ENCODE peak calls at places on chromosomes 11 and 22, in six cellular contexts. One of them, this sample, is unnamed.

GRCh38 chr11:2807276-2807681 is 78.3 kb downstream of the CDKN1C start:
- DNase-seq in GM12865: no peak
- DNase-seq in prostate gland: peak
- DNase-seq in progenitor cell of endocrine pancreas: peak
- DNase-seq in fibroblast of villous mesenchyme: no peak
- DNase-seq in SK-N-SH: peak
- DNase-seq in this sample: no peak

GRCh38 chr11:113629562-113629961 is 76.5 kb downstream of the TMPRSS5 start:
- DNase-seq in GM12865: no peak
- DNase-seq in prostate gland: no peak
- DNase-seq in progenitor cell of endocrine pancreas: no peak
- DNase-seq in fibroblast of villous mesenchyme: no peak
- DNase-seq in SK-N-SH: no peak
- DNase-seq in this sample: no peak

GRCh38 chr22:28175730-28176492 is 256.9 kb upstream of the PITPNB start:
- DNase-seq in GM12865: no peak
- DNase-seq in prostate gland: no peak
- DNase-seq in progenitor cell of endocrine pancreas: no peak
- DNase-seq in fibroblast of villous mesenchyme: no peak
- DNase-seq in SK-N-SH: no peak
- DNase-seq in this sample: no peak

GRCh38 chr11:106321601-106322000 is 244.1 kb downstream of the AASDHPPT start:
- DNase-seq in GM12865: no peak
- DNase-seq in prostate gland: no peak
- DNase-seq in progenitor cell of endocrine pancreas: no peak
- DNase-seq in fibroblast of villous mesenchyme: no peak
- DNase-seq in SK-N-SH: no peak
- DNase-seq in this sample: no peak

GRCh38 chr11:70456921-70457532 is 58.7 kb downstream of the CTTN start:
- DNase-seq in GM12865: peak
- DNase-seq in prostate gland: no peak
- DNase-seq in progenitor cell of endocrine pancreas: no peak
- DNase-seq in fibroblast of villous mesenchyme: peak
- DNase-seq in SK-N-SH: no peak
- DNase-seq in this sample: peak

GRCh38 chr11:108797578-108798100 is 132.8 kb downstream of the DDX10 start:
- DNase-seq in GM12865: no peak
- DNase-seq in prostate gland: no peak
- DNase-seq in progenitor cell of endocrine pancreas: no peak
- DNase-seq in fibroblast of villous mesenchyme: no peak
- DNase-seq in SK-N-SH: no peak
- DNase-seq in this sample: no peak

GRCh38 chr11:829116-829945 is 1.6 kb downstream of the CRACR2B start:
- DNase-seq in GM12865: no peak
- DNase-seq in prostate gland: no peak
- DNase-seq in progenitor cell of endocrine pancreas: no peak
- DNase-seq in fibroblast of villous mesenchyme: no peak
- DNase-seq in SK-N-SH: no peak
- DNase-seq in this sample: no peak

GRCh38 chr22:27603823-27604190 is 197.7 kb downstream of the MN1 start:
- DNase-seq in GM12865: no peak
- DNase-seq in prostate gland: no peak
- DNase-seq in progenitor cell of endocrine pancreas: no peak
- DNase-seq in fibroblast of villous mesenchyme: no peak
- DNase-seq in SK-N-SH: peak
- DNase-seq in this sample: no peak

GRCh38 chr11:58465690-58466089 is 23.7 kb upstream of the OR5B12 start:
- DNase-seq in GM12865: no peak
- DNase-seq in prostate gland: no peak
- DNase-seq in progenitor cell of endocrine pancreas: no peak
- DNase-seq in fibroblast of villous mesenchyme: no peak
- DNase-seq in SK-N-SH: no peak
- DNase-seq in this sample: no peak

GRCh38 chr11:65915101-65915820 is 3.6 kb downstream of the C11orf68 start:
- DNase-seq in GM12865: no peak
- DNase-seq in prostate gland: no peak
- DNase-seq in progenitor cell of endocrine pancreas: no peak
- DNase-seq in fibroblast of villous mesenchyme: no peak
- DNase-seq in SK-N-SH: no peak
- DNase-seq in this sample: no peak

GRCh38 chr11:65912840-65913239 is 6.0 kb downstream of the C11orf68 start:
- DNase-seq in GM12865: peak
- DNase-seq in prostate gland: no peak
- DNase-seq in progenitor cell of endocrine pancreas: no peak
- DNase-seq in fibroblast of villous mesenchyme: peak
- DNase-seq in SK-N-SH: no peak
- DNase-seq in this sample: peak

GRCh38 chr11:65915821-65916251 is 3.0 kb downstream of the C11orf68 start:
- DNase-seq in GM12865: no peak
- DNase-seq in prostate gland: peak
- DNase-seq in progenitor cell of endocrine pancreas: no peak
- DNase-seq in fibroblast of villous mesenchyme: peak
- DNase-seq in SK-N-SH: no peak
- DNase-seq in this sample: peak

GRCh38 chr11:65907878-65908277 is 7.7 kb upstream of the FOSL1 start:
- DNase-seq in GM12865: no peak
- DNase-seq in prostate gland: no peak
- DNase-seq in progenitor cell of endocrine pancreas: no peak
- DNase-seq in fibroblast of villous mesenchyme: no peak
- DNase-seq in SK-N-SH: no peak
- DNase-seq in this sample: no peak

DNA sequence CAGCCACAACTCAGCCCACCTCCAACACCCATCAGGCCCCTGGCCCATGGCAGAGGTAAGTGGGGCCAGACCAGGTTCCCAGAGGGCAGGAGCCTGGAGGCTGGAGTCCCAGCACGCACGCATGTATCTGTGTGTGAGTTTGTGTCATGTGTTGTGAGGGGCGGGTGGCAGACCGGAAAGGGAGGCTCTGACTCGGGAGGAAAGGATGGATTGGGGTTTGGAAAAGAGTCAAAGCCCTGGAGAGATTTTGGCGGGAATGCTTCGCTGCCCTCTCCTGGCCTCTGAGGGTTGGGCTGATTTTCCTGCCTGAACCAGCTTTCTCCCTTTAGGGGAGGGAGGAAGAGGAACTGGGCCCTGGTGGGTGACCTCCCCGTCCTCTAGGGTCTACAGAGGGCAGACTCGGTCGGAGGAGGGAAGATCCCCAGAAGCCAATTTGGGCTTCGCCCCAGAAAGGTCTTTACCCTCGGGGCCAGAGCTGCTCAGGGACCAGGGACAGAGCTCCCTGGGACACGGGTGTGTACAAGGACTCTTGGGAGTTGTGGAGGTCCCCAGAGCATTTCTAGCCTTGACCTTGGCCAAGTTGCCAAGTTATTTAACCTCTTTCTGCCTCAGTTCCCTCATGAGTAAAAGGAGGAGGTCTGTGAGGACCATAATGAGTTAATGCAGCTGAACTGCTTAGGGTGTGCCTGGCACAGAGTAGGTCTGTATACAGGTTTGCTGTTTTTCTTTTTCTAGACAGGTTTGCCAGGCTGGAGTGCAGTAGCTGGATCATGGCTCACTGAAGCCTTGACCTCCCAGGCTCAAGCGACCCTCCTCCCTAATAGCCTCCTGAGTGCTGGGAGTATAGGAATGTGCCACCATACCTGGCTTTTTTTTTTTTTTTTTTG is 6.9 kb downstream of the C11orf68 start:
- DNase-seq in GM12865: no peak
- DNase-seq in prostate gland: no peak
- DNase-seq in progenitor cell of endocrine pancreas: no peak
- DNase-seq in fibroblast of villous mesenchyme: peak
- DNase-seq in SK-N-SH: peak
- DNase-seq in this sample: peak
- TF ChIP-seq CTCF in GM12865: no peak
- TF ChIP-seq CTCF in prostate gland: no peak
- TF ChIP-seq CTCF in progenitor cell of endocrine pancreas: no peak
- TF ChIP-seq CTCF in fibroblast of villous mesenchyme: peak
- TF ChIP-seq CTCF in SK-N-SH: peak
- TF ChIP-seq CTCF in this sample: peak

GRCh38 chr22:21672107-21672629 is 6.4 kb downstream of the PPIL2 start:
- DNase-seq in GM12865: no peak
- DNase-seq in prostate gland: no peak
- DNase-seq in progenitor cell of endocrine pancreas: no peak
- DNase-seq in fibroblast of villous mesenchyme: no peak
- DNase-seq in SK-N-SH: no peak
- DNase-seq in this sample: no peak
- TF ChIP-seq CTCF in GM12865: no peak
- TF ChIP-seq CTCF in prostate gland: no peak
- TF ChIP-seq CTCF in progenitor cell of endocrine pancreas: no peak
- TF ChIP-seq CTCF in fibroblast of villous mesenchyme: no peak
- TF ChIP-seq CTCF in SK-N-SH: no peak
- TF ChIP-seq CTCF in this sample: no peak

GRCh38 chr22:36239401-36240171 is at the start of gene APOL2:
- DNase-seq in GM12865: peak
- DNase-seq in prostate gland: peak
- DNase-seq in progenitor cell of endocrine pancreas: peak
- DNase-seq in fibroblast of villous mesenchyme: peak
- DNase-seq in SK-N-SH: peak
- DNase-seq in this sample: peak
- TF ChIP-seq CTCF in GM12865: peak
- TF ChIP-seq CTCF in prostate gland: peak
- TF ChIP-seq CTCF in progenitor cell of endocrine pancreas: peak
- TF ChIP-seq CTCF in fibroblast of villous mesenchyme: peak
- TF ChIP-seq CTCF in SK-N-SH: peak
- TF ChIP-seq CTCF in this sample: peak

GRCh38 chr11:76997512-76997911 is 36.7 kb upstream of the B3GNT6 start:
- DNase-seq in GM12865: no peak
- DNase-seq in prostate gland: no peak
- DNase-seq in progenitor cell of endocrine pancreas: no peak
- DNase-seq in fibroblast of villous mesenchyme: no peak
- DNase-seq in SK-N-SH: no peak
- DNase-seq in this sample: no peak
- TF ChIP-seq CTCF in GM12865: no peak
- TF ChIP-seq CTCF in prostate gland: no peak
- TF ChIP-seq CTCF in progenitor cell of endocrine pancreas: no peak
- TF ChIP-seq CTCF in fibroblast of villous mesenchyme: no peak
- TF ChIP-seq CTCF in SK-N-SH: no peak
- TF ChIP-seq CTCF in this sample: no peak

GRCh38 chr11:35553831-35554230 is 28.4 kb upstream of the PAMR1 start:
- DNase-seq in GM12865: no peak
- DNase-seq in prostate gland: no peak
- DNase-seq in progenitor cell of endocrine pancreas: no peak
- DNase-seq in fibroblast of villous mesenchyme: peak
- DNase-seq in SK-N-SH: no peak
- DNase-seq in this sample: peak

GRCh38 chr11:35555238-35555887 is 29.9 kb upstream of the PAMR1 start:
- DNase-seq in GM12865: no peak
- DNase-seq in prostate gland: no peak
- DNase-seq in progenitor cell of endocrine pancreas: no peak
- DNase-seq in fibroblast of villous mesenchyme: peak
- DNase-seq in SK-N-SH: no peak
- DNase-seq in this sample: no peak

GRCh38 chr11:35553021-35553420 is 27.6 kb upstream of the PAMR1 start:
- DNase-seq in GM12865: no peak
- DNase-seq in prostate gland: no peak
- DNase-seq in progenitor cell of endocrine pancreas: no peak
- DNase-seq in fibroblast of villous mesenchyme: no peak
- DNase-seq in SK-N-SH: no peak
- DNase-seq in this sample: no peak

GRCh38 chr11:35558468-35558867 is 33.1 kb upstream of the PAMR1 start:
- DNase-seq in GM12865: no peak
- DNase-seq in prostate gland: no peak
- DNase-seq in progenitor cell of endocrine pancreas: no peak
- DNase-seq in fibroblast of villous mesenchyme: peak
- DNase-seq in SK-N-SH: no peak
- DNase-seq in this sample: no peak

DNA sequence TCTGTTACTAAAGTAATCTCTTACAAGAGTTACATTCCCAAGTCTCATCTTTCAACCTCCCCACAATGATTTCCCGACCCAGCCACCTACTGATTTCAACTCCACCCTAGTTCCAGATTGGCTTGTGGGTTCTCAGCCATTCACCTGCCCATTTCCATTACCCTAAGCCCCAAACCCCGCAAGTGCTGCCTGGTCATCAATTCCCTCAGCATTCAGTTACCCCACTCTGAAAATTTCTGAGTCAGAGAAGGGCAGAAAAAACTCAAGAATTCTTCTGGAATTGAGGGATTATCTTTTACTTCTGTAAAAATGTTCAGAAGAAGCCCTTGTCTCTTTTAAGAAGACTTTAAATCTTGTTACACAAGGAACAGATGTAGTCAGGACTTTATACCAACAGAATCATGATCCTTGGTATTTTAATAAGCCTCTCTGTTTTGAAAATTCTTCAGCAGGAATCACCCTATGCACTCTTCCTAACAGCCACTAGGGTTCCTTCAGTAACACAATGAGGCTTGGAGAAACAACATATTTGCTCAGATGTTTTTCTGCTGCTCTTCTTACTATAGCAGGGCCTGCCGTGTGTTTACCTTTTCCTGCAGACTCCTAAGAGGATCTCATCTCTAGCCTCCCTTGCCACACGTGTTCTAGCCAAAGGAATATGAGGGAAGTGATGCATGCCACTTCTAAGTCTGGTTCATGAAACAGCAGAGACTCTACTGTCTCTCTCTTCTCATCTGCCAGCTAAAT is 29.2 kb upstream of the PAMR1 start:
- DNase-seq in GM12865: no peak
- DNase-seq in prostate gland: no peak
- DNase-seq in progenitor cell of endocrine pancreas: no peak
- DNase-seq in fibroblast of villous mesenchyme: peak
- DNase-seq in SK-N-SH: no peak
- DNase-seq in this sample: no peak
- TF ChIP-seq CTCF in GM12865: no peak
- TF ChIP-seq CTCF in prostate gland: no peak
- TF ChIP-seq CTCF in progenitor cell of endocrine pancreas: peak
- TF ChIP-seq CTCF in fibroblast of villous mesenchyme: peak
- TF ChIP-seq CTCF in SK-N-SH: peak
- TF ChIP-seq CTCF in this sample: peak

GRCh38 chr11:60700689-60701508 is 1.5 kb downstream of the MS4A8 start:
- DNase-seq in GM12865: peak
- DNase-seq in prostate gland: peak
- DNase-seq in progenitor cell of endocrine pancreas: peak
- DNase-seq in fibroblast of villous mesenchyme: no peak
- DNase-seq in SK-N-SH: peak
- DNase-seq in this sample: no peak

GRCh38 chr11:60703374-60703773 is 4.0 kb downstream of the MS4A8 start:
- DNase-seq in GM12865: no peak
- DNase-seq in prostate gland: no peak
- DNase-seq in progenitor cell of endocrine pancreas: no peak
- DNase-seq in fibroblast of villous mesenchyme: no peak
- DNase-seq in SK-N-SH: no peak
- DNase-seq in this sample: no peak

GRCh38 chr11:60705895-60706294 is 6.5 kb downstream of the MS4A8 start:
- DNase-seq in GM12865: no peak
- DNase-seq in prostate gland: no peak
- DNase-seq in progenitor cell of endocrine pancreas: no peak
- DNase-seq in fibroblast of villous mesenchyme: no peak
- DNase-seq in SK-N-SH: no peak
- DNase-seq in this sample: no peak

GRCh38 chr11:60699282-60699681 is at the start of gene MS4A8:
- DNase-seq in GM12865: no peak
- DNase-seq in prostate gland: no peak
- DNase-seq in progenitor cell of endocrine pancreas: no peak
- DNase-seq in fibroblast of villous mesenchyme: no peak
- DNase-seq in SK-N-SH: no peak
- DNase-seq in this sample: no peak

DNA sequence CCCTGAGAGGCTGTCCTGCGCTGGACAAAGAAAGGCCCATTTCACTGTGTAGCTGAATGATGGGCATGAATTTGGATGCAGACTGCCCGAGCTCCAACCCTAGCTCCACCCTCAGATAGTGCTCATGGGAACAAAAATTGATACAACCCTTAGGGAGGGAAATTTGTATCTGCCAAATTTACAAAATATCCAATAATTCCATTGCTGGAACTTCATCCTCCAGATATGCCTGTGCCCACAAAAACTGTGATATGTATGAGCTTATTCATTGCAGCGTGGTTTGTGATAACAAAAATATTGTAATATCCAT is 2.1 kb downstream of the MS4A8 start:
- DNase-seq in GM12865: no peak
- DNase-seq in prostate gland: no peak
- DNase-seq in progenitor cell of endocrine pancreas: no peak
- DNase-seq in fibroblast of villous mesenchyme: no peak
- DNase-seq in SK-N-SH: no peak
- DNase-seq in this sample: no peak
- TF ChIP-seq CTCF in GM12865: no peak
- TF ChIP-seq CTCF in prostate gland: no peak
- TF ChIP-seq CTCF in progenitor cell of endocrine pancreas: no peak
- TF ChIP-seq CTCF in fibroblast of villous mesenchyme: no peak
- TF ChIP-seq CTCF in SK-N-SH: no peak
- TF ChIP-seq CTCF in this sample: no peak